ENCODE peak calls at places on chromosomes 1 and 21, in seven cellular contexts. Q is endodermal cell, C is psoas muscle, S is HCT116, N is GM10248, K is osteocyte, J is uterus. O is an unnamed sample.

GRCh38 chr21:27300770-27301169 is 333.9 kb upstream of the ADAMTS5 start:
- DNase-seq in K (no peak), Q (no peak), J (no peak), S (no peak), N (no peak), C (no peak), O (peak; percentile 56)

GRCh38 chr1:222792744-222793143 is 22.1 kb upstream of the DISP1 start:
- DNase-seq in C (no peak), K (no peak), S (no peak), Q (no peak), J (no peak), N (peak; percentile 22), O (peak; percentile 28)

GRCh38 chr21:25759573-25759972 is 24.8 kb downstream of the GABPA start:
- DNase-seq in K (no peak), N (no peak), C (no peak), Q (no peak), S (no peak), J (no peak), O (no peak)

GRCh38 chr1:29521846-29522580 is 285.7 kb downstream of the PTPRU start:
- DNase-seq in J (no peak), Q (peak; percentile 52), N (no peak), K (peak; percentile 64), C (no peak), S (no peak), O (no peak)

GRCh38 chr21:45894107-45894810 is 87.3 kb upstream of the COL6A1 start:
- DNase-seq in C (peak; percentile 73), S (no peak), J (peak; percentile 59), N (no peak), Q (no peak), K (no peak), O (peak; percentile 51)

GRCh38 chr1:109197163-109198042 is 16.3 kb upstream of the SARS1 start:
- DNase-seq in N (no peak), S (peak; percentile 69), K (no peak), C (no peak), J (no peak), Q (peak; percentile 80), O (peak; percentile 99)

GRCh38 chr1:12650001-12650421 is 6.1 kb downstream of the AADACL4 start:
- DNase-seq in S (no peak), J (no peak), C (no peak), N (no peak), Q (no peak), K (no peak), O (peak; percentile 54)

GRCh38 chr1:229841230-229841629 is 215.2 kb downstream of the URB2 start:
- DNase-seq in S (no peak), Q (no peak), N (peak; percentile 46), C (no peak), K (no peak), J (no peak), O (no peak)

GRCh38 chr1:200253774-200254495 is 155.9 kb downstream of the ZNF281 start:
- DNase-seq in C (no peak), S (no peak), N (peak; percentile 30), J (no peak), Q (no peak), K (no peak), O (no peak)

GRCh38 chr1:59292557-59292956 is 4.3 kb upstream of the FGGY start:
- DNase-seq in Q (no peak), K (no peak), N (peak; percentile 38), C (peak; percentile 61), S (no peak), J (peak; percentile 42), O (no peak)
- TF ChIP-seq CTCF in Q (no peak), K (no peak), N (peak; percentile 14), C (no peak), S (no peak), J (no peak), O (no peak)

GRCh38 chr1:194873328-194873923 is 1687.0 kb upstream of the B3GALT2 start:
- DNase-seq in N (no peak), J (no peak), K (no peak), Q (no peak), S (peak; percentile 18), C (no peak), O (no peak)

GRCh38 chr1:194865367-194865766 is 1679.0 kb upstream of the B3GALT2 start:
- DNase-seq in J (no peak), K (no peak), Q (no peak), N (no peak), S (no peak), C (no peak), O (no peak)

GRCh38 chr1:194866153-194866552 is 1679.7 kb upstream of the B3GALT2 start:
- DNase-seq in N (no peak), Q (no peak), K (no peak), C (no peak), S (no peak), J (no peak), O (no peak)

GRCh38 chr1:194870860-194871259 is 1684.4 kb upstream of the B3GALT2 start:
- DNase-seq in C (no peak), J (no peak), Q (no peak), N (no peak), K (no peak), S (no peak), O (no peak)
- TF ChIP-seq CTCF in C (no peak), J (no peak), Q (no peak), N (no peak), K (no peak), S (no peak), O (no peak)

GRCh38 chr1:117059678-117060440 is at the start of gene TTF2:
- DNase-seq in N (peak; percentile 96), C (peak; percentile 92), S (peak; percentile 99), K (peak; percentile 96), J (peak; percentile 95), Q (peak; percentile 99), O (peak; percentile 98)
- TF ChIP-seq CTCF in N (no peak), C (no peak), S (no peak), K (peak; percentile 36), J (peak; percentile 41), Q (peak; percentile 54), O (peak; percentile 57)

GRCh38 chr1:211621471-211622198 is 42.7 kb upstream of the SLC30A1 start:
- DNase-seq in N (no peak), K (no peak), S (no peak), Q (no peak), J (no peak), C (no peak), O (no peak)

GRCh38 chr1:211627259-211627658 is 48.2 kb downstream of the NEK2 start:
- DNase-seq in Q (no peak), S (no peak), J (no peak), C (no peak), N (no peak), K (no peak), O (no peak)

GRCh38 chr1:211628446-211628845 is 47.0 kb downstream of the NEK2 start:
- DNase-seq in J (no peak), S (no peak), C (no peak), K (no peak), Q (no peak), N (no peak), O (no peak)

GRCh38 chr1:211623510-211623909 is 44.5 kb upstream of the SLC30A1 start:
- DNase-seq in S (no peak), C (no peak), N (no peak), J (no peak), Q (no peak), K (no peak), O (no peak)

GRCh38 chr1:211625040-211625439 is 46.1 kb upstream of the SLC30A1 start:
- DNase-seq in C (no peak), Q (no peak), K (no peak), S (no peak), J (no peak), N (no peak), O (peak; percentile 31)
- TF ChIP-seq CTCF in C (peak; percentile 6), Q (peak; percentile 59), K (no peak), S (peak; percentile 46), J (no peak), N (peak; percentile 48), O (peak; percentile 55)

O was measured in HFFc6.